ENCODE peak calls at places on chromosomes 3 and 15, in eight cellular contexts. V, L, Z, D, J, G, R and W are unnamed samples.

GRCh38 chr3:108462899-108463298 is 47.5 kb downstream of the MYH15 start:
- DNase-seq in G (no peak), R (no peak), L (no peak), D (no peak), Z (no peak), V (no peak), J (no peak), W (no peak)

GRCh38 chr3:190646996-190647395 is 133.1 kb downstream of the IL1RAP start:
- DNase-seq in G (no peak), Z (no peak), V (no peak), R (no peak), D (no peak), J (no peak), L (no peak), W (no peak)

GRCh38 chr15:98126326-98127090 is 166.0 kb downstream of the ARRDC4 start:
- DNase-seq in L (no peak), J (no peak), D (no peak), Z (no peak), R (no peak), G (no peak), V (no peak), W (no peak)

GRCh38 chr3:45092132-45093031 is 53.8 kb downstream of the CDCP1 start:
- DNase-seq in G (no peak), R (no peak), L (no peak), Z (no peak), D (no peak), J (no peak), V (no peak), W (no peak)

GRCh38 chr15:52164631-52165265 is 26.4 kb downstream of the GNB5 start:
- DNase-seq in V (no peak), L (no peak), G (no peak), D (peak; percentile 50), R (no peak), Z (no peak), J (no peak), W (no peak)

GRCh38 chr3:151925876-151926275 is 52.4 kb downstream of the SUCNR1 start:
- DNase-seq in Z (no peak), V (no peak), J (no peak), R (no peak), G (no peak), L (peak; percentile 77), D (peak; percentile 33), W (no peak)

GRCh38 chr15:89433686-89434085 is 62.7 kb downstream of the RHCG start:
- DNase-seq in D (no peak), J (no peak), Z (no peak), L (no peak), R (no peak), V (no peak), G (no peak), W (no peak)

GRCh38 chr3:57048728-57049127 is 11.7 kb upstream of the SPATA12 start:
- DNase-seq in Z (no peak), J (no peak), V (no peak), R (no peak), L (no peak), G (no peak), D (no peak), W (no peak)

GRCh38 chr3:13492976-13493866 is 13.1 kb downstream of the HDAC11 start:
- DNase-seq in J (no peak), L (no peak), G (no peak), D (no peak), R (peak; percentile 11), Z (no peak), V (no peak), W (no peak)

GRCh38 chr3:44509985-44510360 is 32.5 kb upstream of the ZNF445 start:
- DNase-seq in G (no peak), Z (no peak), R (no peak), J (no peak), D (no peak), L (peak; percentile 5), V (no peak), W (no peak)

GRCh38 chr15:85037617-85038016 is 56.0 kb downstream of the PDE8A start:
- DNase-seq in R (no peak), V (no peak), D (no peak), J (no peak), Z (no peak), G (no peak), L (no peak), W (no peak)

GRCh38 chr3:28912120-28912885 is 368.6 kb upstream of the RBMS3 start:
- DNase-seq in L (no peak), V (no peak), D (no peak), R (no peak), G (no peak), Z (no peak), J (no peak), W (no peak)

GRCh38 chr3:99477650-99478049 is 160.7 kb upstream of the COL8A1 start:
- DNase-seq in V (no peak), D (no peak), G (no peak), Z (no peak), L (no peak), R (no peak), J (no peak), W (no peak)

GRCh38 chr15:51368307-51368706 is 26.9 kb downstream of the GLDN start:
- DNase-seq in R (no peak), G (no peak), V (no peak), D (no peak), Z (no peak), J (no peak), L (no peak), W (no peak)

GRCh38 chr3:155411500-155412223 is 118.2 kb upstream of the STRIT1 start:
- DNase-seq in G (no peak), L (no peak), R (no peak), Z (no peak), V (no peak), D (no peak), J (no peak), W (no peak)

GRCh38 chr3:2303567-2303966 is 204.9 kb downstream of the CNTN4 start:
- DNase-seq in Z (no peak), R (no peak), L (no peak), V (no peak), J (no peak), D (no peak), G (no peak), W (peak; percentile 25)

GRCh38 chr15:45573961-45574629 is 13.1 kb upstream of the BLOC1S6 start:
- DNase-seq in Z (no peak), L (no peak), J (peak; percentile 3), D (no peak), V (no peak), G (no peak), R (no peak), W (peak; percentile 41)

GRCh38 chr3:116051040-116051439 is 394.2 kb downstream of the LSAMP start:
- DNase-seq in Z (no peak), R (no peak), D (no peak), L (no peak), J (no peak), V (no peak), G (no peak), W (no peak)

GRCh38 chr3:36201546-36201945 is 178.8 kb upstream of the STAC start:
- DNase-seq in Z (no peak), L (no peak), V (no peak), J (no peak), R (no peak), G (no peak), D (no peak), W (no peak)

GRCh38 chr15:97446138-97446537 is 514.4 kb upstream of the ARRDC4 start:
- DNase-seq in J (no peak), Z (no peak), G (no peak), D (no peak), R (no peak), L (no peak), V (no peak), W (no peak)

GRCh38 chr3:52135332-52135731 is 18.9 kb downstream of the POC1A start:
- DNase-seq in D (no peak), G (no peak), R (no peak), L (no peak), Z (no peak), J (no peak), V (no peak), W (no peak)

GRCh38 chr3:169772951-169773816 is at the start of gene MYNN:
- DNase-seq in V (peak; percentile 81), Z (peak; percentile 91), L (peak; percentile 65), G (peak; percentile 88), R (peak; percentile 92), J (peak; percentile 85), D (peak; percentile 76), W (peak; percentile 75)

GRCh38 chr3:141875893-141876380 is 506 bp upstream of the ATP1B3 start:
- DNase-seq in L (peak; percentile 15), J (peak; percentile 75), R (peak; percentile 61), G (no peak), Z (peak; percentile 82), D (no peak), V (peak; percentile 56), W (peak; percentile 66)

GRCh38 chr3:172749201-172749965 is 1.1 kb upstream of the ECT2 start:
- DNase-seq in J (no peak), L (peak; percentile 90), R (no peak), V (no peak), Z (peak; percentile 72), D (peak; percentile 83), G (no peak), W (no peak)

GRCh38 chr3:119817964-119818363 is 36.1 kb downstream of the NR1I2 start:
- DNase-seq in D (no peak), V (no peak), G (no peak), J (no peak), L (no peak), Z (no peak), R (no peak), W (no peak)

GRCh38 chr3:81170298-81170697 is 591.1 kb downstream of the GBE1 start:
- DNase-seq in V (no peak), Z (no peak), L (no peak), J (no peak), G (no peak), R (no peak), D (no peak), W (no peak)

GRCh38 chr3:85737846-85738245 is 779.1 kb downstream of the CADM2 start:
- DNase-seq in D (no peak), L (no peak), V (no peak), Z (no peak), J (no peak), G (no peak), R (no peak), W (no peak)

GRCh38 chr3:184381261-184382224 is 1.7 kb downstream of the CHRD start:
- DNase-seq in D (no peak), J (no peak), L (no peak), V (no peak), G (no peak), Z (peak; percentile 67), R (peak; percentile 60), W (no peak)

GRCh38 chr15:62545392-62546227 is 380.5 kb upstream of the C2CD4B start:
- DNase-seq in V (no peak), Z (peak; percentile 65), L (no peak), G (no peak), J (no peak), D (peak; percentile 17), R (no peak), W (no peak)

GRCh38 chr3:170429050-170429449 is 10.4 kb downstream of the CLDN11 start:
- DNase-seq in V (no peak), Z (no peak), D (no peak), L (no peak), G (no peak), R (no peak), J (no peak), W (no peak)

GRCh38 chr3:112653881-112654300 is 12.9 kb upstream of the CCDC80 start:
- DNase-seq in J (no peak), R (peak; percentile 69), G (no peak), D (peak; percentile 71), Z (peak; percentile 69), V (no peak), L (no peak), W (no peak)

GRCh38 chr3:173465112-173465511 is 67.6 kb downstream of the NLGN1 start:
- DNase-seq in D (peak; percentile 38), R (no peak), Z (no peak), L (no peak), V (no peak), J (no peak), G (no peak), W (no peak)

GRCh38 chr15:34275154-34275553 is 50.3 kb downstream of the EMC4 start:
- DNase-seq in L (no peak), D (no peak), V (no peak), G (no peak), Z (no peak), J (no peak), R (no peak), W (no peak)